ENCODE peak calls at places on chromosomes 3 and 15, in four cellular contexts. Q, C, F and D are unnamed samples.
A peak's percentile ranks its signal among the peaks of the same experiment; 100 is the strongest.

GRCh38 chr3:98561727-98562521 is 30.1 kb downstream of the GPR15 start:
- DNase-seq in Q (no peak), C (no peak), F (no peak), D (no peak)

GRCh38 chr3:85576091-85576690 is 617.4 kb downstream of the CADM2 start:
- DNase-seq in Q (peak; percentile 75), C (peak; percentile 32), F (peak; percentile 68), D (peak; percentile 72)

GRCh38 chr15:42270996-42271395 is 2.0 kb upstream of the GANC start:
- DNase-seq in Q (no peak), C (no peak), F (no peak), D (no peak)

GRCh38 chr15:48371550-48371949 is 40.3 kb downstream of the DUT start:
- DNase-seq in Q (no peak), C (no peak), F (no peak), D (no peak)

GRCh38 chr3:4416961-4417360 is 50.1 kb downstream of the SUMF1 start:
- DNase-seq in Q (no peak), C (peak; percentile 45), F (no peak), D (no peak)

GRCh38 chr3:11187678-11188077 is 33.4 kb downstream of the HRH1 start:
- DNase-seq in Q (no peak), C (no peak), F (no peak), D (no peak)

GRCh38 chr3:58659051-58659675 is 7.4 kb downstream of the FAM3D start:
- DNase-seq in Q (peak; percentile 51), C (peak; percentile 36), F (peak; percentile 55), D (peak; percentile 26)

GRCh38 chr15:67174864-67175573 is 79.4 kb downstream of the AAGAB start:
- DNase-seq in Q (no peak), C (peak; percentile 58), F (no peak), D (no peak)

GRCh38 chr3:122944671-122945151 is 82.9 kb downstream of the SEMA5B start:
- DNase-seq in Q (no peak), C (no peak), F (no peak), D (no peak)

GRCh38 chr3:66304293-66304692 is 83.5 kb downstream of the SLC25A26 start:
- DNase-seq in Q (no peak), C (no peak), F (no peak), D (no peak)

GRCh38 chr3:66401578-66402382 is 99.0 kb downstream of the LRIG1 start:
- DNase-seq in Q (no peak), C (no peak), F (no peak), D (no peak)

GRCh38 chr3:50302095-50303037 is 1.0 kb downstream of the HYAL1 start:
- DNase-seq in Q (no peak), C (no peak), F (no peak), D (no peak)
- TF ChIP-seq TEAD4 in Q (no peak), C (no peak), F (no peak), D (no peak)

DNA sequence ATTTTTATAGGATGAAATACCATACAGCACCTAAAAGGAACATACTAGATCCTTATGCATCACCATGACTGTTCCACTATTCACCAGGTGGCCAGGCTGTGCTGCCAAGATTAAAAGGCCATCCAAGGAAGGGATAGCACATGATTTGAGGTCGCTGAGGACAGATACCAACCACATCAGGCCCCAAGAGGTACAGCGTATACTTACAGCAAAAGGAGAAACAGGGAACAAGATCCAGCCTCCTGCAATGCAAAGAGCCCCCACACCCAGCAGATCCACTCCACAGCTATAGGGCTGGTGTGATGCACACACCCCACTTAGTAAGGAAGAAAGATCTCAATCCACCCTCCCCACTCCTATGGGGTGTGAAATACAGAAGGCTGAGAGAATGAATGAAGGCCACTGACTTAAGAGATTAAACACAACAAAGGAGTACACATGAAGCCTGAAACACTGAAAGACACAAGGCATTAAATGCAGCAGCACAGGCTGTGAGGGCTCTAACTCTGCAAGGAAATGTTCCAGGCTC is 32.0 kb upstream of the ZNF445 start:
- DNase-seq in Q (no peak), C (peak; percentile 30), F (no peak), D (peak; percentile 57)
- TF ChIP-seq TEAD4 in Q (no peak), C (no peak), F (no peak), D (no peak)

GRCh38 chr15:40756938-40757337 is 1.9 kb upstream of the RMDN3 start:
- DNase-seq in Q (no peak), C (peak; percentile 89), F (no peak), D (no peak)

GRCh38 chr15:40751745-40752144 is 3.3 kb downstream of the RMDN3 start:
- DNase-seq in Q (no peak), C (no peak), F (no peak), D (no peak)

GRCh38 chr15:40754883-40755815 is at the start of gene RMDN3:
- DNase-seq in Q (peak; percentile 95), C (peak; percentile 94), F (peak; percentile 97), D (peak; percentile 93)

GRCh38 chr15:40755821-40756220 is 767 bp upstream of the RMDN3 start:
- DNase-seq in Q (no peak), C (no peak), F (no peak), D (no peak)

GRCh38 chr15:40754574-40754882 is 526 bp downstream of the RMDN3 start:
- DNase-seq in Q (peak; percentile 39), C (peak; percentile 41), F (no peak), D (no peak)
- TF ChIP-seq TEAD4 in Q (no peak), C (no peak), F (no peak), D (no peak)

GRCh38 chr3:39196671-39197446 is 4.5 kb upstream of the XIRP1 start:
- DNase-seq in Q (no peak), C (no peak), F (no peak), D (no peak)
- TF ChIP-seq TEAD4 in Q (no peak), C (no peak), F (no peak), D (no peak)

DNA sequence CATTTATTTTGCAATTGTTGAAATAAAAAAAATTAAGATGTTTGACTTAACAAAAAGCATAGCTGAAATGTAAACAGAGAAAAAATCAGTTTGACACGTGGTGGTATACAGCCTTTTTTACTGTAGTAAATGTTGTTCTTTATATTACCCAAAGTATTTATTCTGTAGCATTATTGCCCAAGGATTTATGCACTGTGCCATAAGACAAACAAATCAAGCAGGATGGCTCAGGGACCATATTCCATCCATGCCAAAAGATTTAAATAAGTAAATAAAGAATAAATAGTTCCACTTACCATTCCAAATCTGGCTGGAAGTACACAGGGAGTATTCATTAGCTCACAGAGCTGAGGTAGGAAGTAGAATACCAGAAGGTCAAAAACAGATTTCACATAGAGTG is 666.7 kb upstream of the CADM2 start:
- DNase-seq in Q (no peak), C (no peak), F (no peak), D (no peak)
- TF ChIP-seq TEAD4 in Q (no peak), C (no peak), F (no peak), D (no peak)

DNA sequence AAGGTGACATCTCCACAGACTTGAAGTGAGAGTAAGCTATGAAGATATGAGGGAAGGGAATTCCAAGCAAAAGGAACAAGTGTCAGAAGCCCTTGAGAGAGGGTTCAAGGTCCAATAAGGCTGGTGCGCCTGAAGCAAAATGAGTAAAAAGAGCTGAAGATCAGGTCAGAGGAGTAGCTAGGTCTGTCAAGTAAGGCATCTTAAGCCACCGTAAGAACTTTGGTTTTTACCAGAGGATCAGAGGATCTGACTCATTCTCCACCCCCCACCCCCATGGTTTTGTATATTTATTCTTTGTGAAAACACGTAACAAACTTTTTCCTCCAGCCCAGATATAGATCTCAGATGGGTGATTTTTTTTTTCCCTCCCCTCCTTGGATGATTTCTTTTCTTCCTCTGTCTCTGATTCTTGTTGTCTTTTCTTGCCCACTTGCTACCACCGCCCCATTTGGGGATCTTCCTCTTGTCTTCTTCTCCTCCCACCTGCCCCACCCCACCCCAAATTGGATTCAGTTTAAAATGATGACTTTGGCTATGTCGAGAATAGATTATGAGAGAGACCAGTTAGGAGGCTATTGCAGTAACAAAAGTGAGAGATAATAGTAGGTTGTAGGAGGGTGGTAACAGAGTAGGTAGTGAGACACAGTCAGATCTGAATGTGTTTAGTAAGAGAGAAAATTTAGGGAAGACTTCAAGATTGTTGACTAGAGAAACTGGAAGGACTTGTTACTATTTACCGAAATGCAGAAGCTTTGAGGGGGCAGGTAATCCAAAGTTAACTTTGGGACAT is 6.1 kb downstream of the TRMT10C start:
- DNase-seq in Q (no peak), C (no peak), F (no peak), D (peak; percentile 23)
- TF ChIP-seq TEAD4 in Q (no peak), C (no peak), F (no peak), D (no peak)

GRCh38 chr3:72951259-72951722 is 45.3 kb upstream of the PPP4R2 start:
- DNase-seq in Q (no peak), C (no peak), F (no peak), D (no peak)
- TF ChIP-seq TEAD4 in Q (no peak), C (no peak), F (no peak), D (no peak)

GRCh38 chr3:107985496-107985895 is 105.3 kb downstream of the CD47 start:
- DNase-seq in Q (no peak), C (no peak), F (no peak), D (no peak)
- TF ChIP-seq TEAD4 in Q (no peak), C (no peak), F (no peak), D (no peak)